ENCODE peak calls at places on chromosomes 3 and 15, in four cellular contexts. U is aorta, E is sigmoid colon, H is IMR-90. J is an unnamed sample. For H3K27me3, the result is how much of the 10 kb centered on the place peaks cover.

GRCh38 chr3:127889461-127889863 is 25.6 kb upstream of the KBTBD12 start:
- DNase-seq in U (no peak), E (no peak), H (peak), J (no peak)

GRCh38 chr3:151940481-151940880 is 67.0 kb downstream of the SUCNR1 start:
- DNase-seq in H (no peak), E (no peak), U (no peak), J (no peak)

GRCh38 chr15:99909914-99910313 is 176.7 kb upstream of the LYSMD4 start:
- DNase-seq in U (no peak), H (no peak), E (no peak), J (no peak)

GRCh38 chr15:94412979-94413741 is 181.8 kb downstream of the MCTP2 start:
- DNase-seq in E (no peak), H (peak), U (no peak), J (peak)

GRCh38 chr3:23387286-23387918 is 184.3 kb downstream of the UBE2E2 start:
- DNase-seq in H (no peak), E (no peak), U (no peak), J (no peak)

GRCh38 chr3:168398371-168399030 is 302.8 kb upstream of the GOLIM4 start:
- DNase-seq in U (no peak), E (no peak), H (peak), J (no peak)

GRCh38 chr3:15711281-15711680 is 86.5 kb downstream of the ANKRD28 start:
- DNase-seq in H (no peak), E (no peak), U (no peak), J (no peak)

GRCh38 chr15:40445411-40446055 is 4.8 kb downstream of the BAHD1 start:
- DNase-seq in E (no peak), U (no peak), H (peak), J (peak)

GRCh38 chr3:112303811-112304325 is 9.9 kb upstream of the SLC9C1 start:
- DNase-seq in U (no peak), H (peak), E (no peak), J (no peak)

GRCh38 chr3:112306825-112307224 is 12.8 kb upstream of the SLC9C1 start:
- DNase-seq in H (no peak), E (no peak), U (no peak), J (no peak)

GRCh38 chr3:112304611-112305010 is 10.6 kb upstream of the SLC9C1 start:
- DNase-seq in E (no peak), H (peak), U (no peak), J (no peak)

GRCh38 chr3:112302061-112302830 is 8.2 kb upstream of the SLC9C1 start:
- DNase-seq in E (no peak), U (no peak), H (peak), J (no peak)

DNA sequence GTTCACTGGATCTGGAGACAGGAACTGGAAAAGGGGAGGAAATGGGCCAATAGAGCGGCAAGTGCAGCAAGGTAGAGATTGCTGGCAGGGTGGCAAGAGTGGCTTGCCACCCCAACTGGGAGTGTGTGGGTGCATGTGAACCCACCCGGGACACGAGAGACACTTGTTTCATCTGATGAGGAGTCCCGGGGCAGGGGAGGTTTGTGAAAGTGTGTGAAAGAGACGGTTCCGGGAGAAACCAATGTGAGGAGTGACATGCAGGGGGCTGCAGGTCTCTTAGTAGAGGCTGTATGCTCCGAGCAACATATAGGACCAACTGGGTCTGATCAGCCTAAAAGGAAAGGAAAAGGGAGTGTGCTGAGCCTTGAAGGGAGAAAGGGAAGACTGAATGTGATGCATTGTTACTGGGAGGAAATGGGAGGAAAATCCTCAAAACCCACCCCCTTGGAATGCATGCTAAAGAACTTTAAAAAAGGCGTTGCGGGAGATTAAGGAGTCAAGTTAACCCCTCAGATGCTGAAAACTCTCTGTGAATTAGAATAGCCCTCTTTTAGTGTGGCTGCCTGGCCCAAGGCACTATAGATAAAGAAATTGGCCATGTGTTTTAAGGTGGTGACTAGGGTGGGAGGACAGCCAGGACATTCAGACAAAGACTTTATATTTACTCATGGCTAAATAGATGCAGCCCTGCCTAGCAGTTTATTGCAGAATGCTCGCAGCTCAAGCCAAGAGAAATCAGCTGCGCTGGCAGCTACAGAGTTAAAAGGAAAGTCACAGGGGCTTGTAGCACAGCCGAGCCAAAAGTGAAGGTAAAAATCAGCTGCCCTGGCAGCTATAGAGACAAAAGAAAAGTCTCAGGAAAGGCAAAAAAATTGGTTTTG is 9.1 kb upstream of the SLC9C1 start:
- DNase-seq in U (no peak), H (peak), E (no peak), J (no peak)
- H3K27ac ChIP-seq in U (no peak), H (no peak), E (peak), J (peak)

GRCh38 chr3:132790806-132791205 is 68.6 kb upstream of the NPHP3 start:
- DNase-seq in H (no peak), E (no peak), U (no peak), J (no peak)
- H3K27me3 ChIP-seq in H (under half), E (under half), U (under half), J (under half)

GRCh38 chr15:90619468-90619867 is 89.7 kb downstream of the CRTC3 start:
- DNase-seq in U (no peak), E (no peak), H (no peak), J (no peak)
- H3K27ac ChIP-seq in U (no peak), E (no peak), H (no peak), J (no peak)

GRCh38 chr3:45789235-45789812 is 7.0 kb downstream of the SLC6A20 start:
- DNase-seq in E (no peak), H (no peak), U (no peak), J (no peak)
- H3K27me3 ChIP-seq in E (under half), H (half or more), U (under half), J (under half)

GRCh38 chr15:85692873-85693272 is 101.9 kb downstream of the KLHL25 start:
- DNase-seq in U (no peak), E (no peak), H (no peak), J (peak)
- H3K27ac ChIP-seq in U (no peak), E (no peak), H (no peak), J (peak)

GRCh38 chr3:46466273-46466672 is 1.6 kb upstream of the LTF start:
- DNase-seq in E (no peak), H (no peak), U (peak), J (no peak)
- H3K27me3 ChIP-seq in E (under half), H (half or more), U (under half), J (under half)

GRCh38 chr15:64898406-64898805 is 13.3 kb upstream of the ANKDD1A start:
- DNase-seq in E (no peak), H (no peak), U (no peak), J (no peak)
- H3K27ac ChIP-seq in E (peak), H (no peak), U (no peak), J (peak)

GRCh38 chr3:46882377-46883015 is 5.0 kb downstream of the PTH1R start:
- DNase-seq in E (peak), H (no peak), U (peak), J (no peak)
- H3K27me3 ChIP-seq in E (under half), H (half or more), U (under half), J (half or more)